ENCODE peak calls at places on chromosomes 1 and 21, in nine cellular contexts. T is T-helper 17 cell; E is CD4-positive, CD25-positive, alpha-beta regulatory T cell; Q is stimulated activated CD4-positive, alpha-beta T cell treated with anti-CD3 and anti-CD28 coated beads, Interleukin-4, amount 100 ng/mL, for 24 hours; B is NCI-H524; M is NCI-H1092 treated with DMSO at 0.1 percent for 48 hours; H is NCI-H1105 treated with DMSO at 0.1 percent for 48 hours; L is aorta; D is H54. A is an unnamed sample.

GRCh38 chr1:30384286-30385245 is 338.8 kb downstream of the MATN1 start:
- DNase-seq in E (no peak), M (no peak), B (peak; percentile 14), Q (no peak), D (no peak), T (no peak), L (peak; percentile 55), H (peak; percentile 66), A (no peak)

GRCh38 chr21:31145271-31145801 is 107.1 kb upstream of the KRTAP19-8 start:
- DNase-seq in B (no peak), Q (no peak), M (no peak), D (no peak), H (no peak), T (no peak), L (no peak), E (no peak), A (no peak)

GRCh38 chr21:36355071-36355680 is 30.0 kb upstream of the CHAF1B start:
- DNase-seq in L (no peak), T (no peak), D (no peak), M (no peak), E (no peak), H (no peak), Q (no peak), B (peak; percentile 28), A (no peak)

GRCh38 chr1:43253876-43254275 is 15.9 kb upstream of the TMEM125 start:
- DNase-seq in D (no peak), T (no peak), Q (no peak), H (no peak), L (no peak), B (no peak), E (no peak), M (no peak), A (no peak)

GRCh38 chr1:198088360-198089071 is 68.3 kb upstream of the NEK7 start:
- DNase-seq in L (no peak), B (peak; percentile 10), H (peak; percentile 31), E (peak; percentile 38), M (no peak), D (peak; percentile 6), Q (peak; percentile 13), T (no peak), A (peak; percentile 21)

GRCh38 chr1:99829269-99829668 is 20.9 kb upstream of the AGL start:
- DNase-seq in L (no peak), M (no peak), B (no peak), T (no peak), Q (no peak), E (no peak), D (no peak), H (no peak), A (no peak)

GRCh38 chr1:68525781-68526180 is 28.9 kb upstream of the DEPDC1 start:
- DNase-seq in L (no peak), Q (no peak), H (no peak), B (no peak), D (no peak), M (no peak), E (no peak), T (no peak), A (no peak)

GRCh38 chr1:1157914-1158710 is 15.6 kb upstream of the TTLL10 start:
- DNase-seq in E (peak; percentile 47), M (no peak), T (no peak), Q (no peak), D (peak; percentile 60), B (no peak), H (no peak), L (no peak), A (peak; percentile 80)

GRCh38 chr1:54158071-54158470 is 5.3 kb upstream of the CDCP2 start:
- DNase-seq in B (no peak), E (no peak), M (peak; percentile 18), D (peak; percentile 90), T (no peak), H (no peak), L (no peak), Q (no peak), A (no peak)

GRCh38 chr1:173044656-173045055 is 6.1 kb downstream of the TNFSF18 start:
- DNase-seq in Q (no peak), B (no peak), E (no peak), M (no peak), L (no peak), H (no peak), T (no peak), D (no peak), A (no peak)

GRCh38 chr1:218165687-218166088 is 119.4 kb upstream of the RRP15 start:
- DNase-seq in L (no peak), Q (no peak), E (no peak), D (no peak), H (peak; percentile 85), B (peak; percentile 56), M (no peak), T (no peak), A (no peak)

GRCh38 chr1:3126756-3127718 is 58.0 kb downstream of the PRDM16 start:
- DNase-seq in T (no peak), L (no peak), D (no peak), M (peak; percentile 4), B (no peak), H (no peak), E (no peak), Q (no peak), A (no peak)

GRCh38 chr1:225816643-225817538 is 7.0 kb downstream of the EPHX1 start:
- DNase-seq in L (no peak), Q (no peak), B (no peak), M (peak; percentile 39), T (no peak), D (no peak), H (no peak), E (no peak), A (no peak)

GRCh38 chr21:41112740-41113692 is 54.9 kb upstream of the BACE2 start:
- DNase-seq in H (no peak), B (peak; percentile 18), L (no peak), T (no peak), E (no peak), M (no peak), D (peak; percentile 49), Q (no peak), A (no peak)

GRCh38 chr1:200992382-200993101 is 31.0 kb downstream of the KIF21B start:
- DNase-seq in E (no peak), B (peak; percentile 66), H (peak; percentile 12), T (no peak), D (no peak), M (peak; percentile 79), L (no peak), Q (no peak), A (no peak)

A was measured in germinal center.